ENCODE peak calls at places on chromosomes 3 and 15, in eight cellular contexts. One of them, this sample, is unnamed.

GRCh38 chr15:78406016-78406590 is 31.9 kb upstream of the IREB2 start:
- DNase-seq in hepatocyte: no peak
- DNase-seq in left ventricle myocardium inferior: no peak
- DNase-seq in spleen: no peak
- DNase-seq in cardiac fibroblast: peak; percentile 10
- DNase-seq in natural killer cell: no peak
- DNase-seq in OCI-LY7: no peak
- DNase-seq in IMR-90: no peak
- DNase-seq in this sample: no peak

GRCh38 chr3:125410922-125411321 is 35.8 kb upstream of the ZNF148 start:
- DNase-seq in OCI-LY7: no peak
- DNase-seq in cardiac fibroblast: no peak
- DNase-seq in IMR-90: no peak
- DNase-seq in spleen: no peak
- DNase-seq in left ventricle myocardium inferior: no peak
- DNase-seq in natural killer cell: no peak
- DNase-seq in hepatocyte: no peak
- DNase-seq in this sample: no peak

GRCh38 chr3:82259994-82260393 is 498.5 kb upstream of the GBE1 start:
- DNase-seq in IMR-90: no peak
- DNase-seq in natural killer cell: no peak
- DNase-seq in spleen: no peak
- DNase-seq in cardiac fibroblast: peak; percentile 0
- DNase-seq in hepatocyte: no peak
- DNase-seq in OCI-LY7: no peak
- DNase-seq in left ventricle myocardium inferior: no peak
- DNase-seq in this sample: no peak

GRCh38 chr15:72312605-72313447 is 7.1 kb downstream of the CELF6 start:
- DNase-seq in spleen: peak; percentile 86
- DNase-seq in OCI-LY7: peak; percentile 69
- DNase-seq in cardiac fibroblast: peak; percentile 79
- DNase-seq in left ventricle myocardium inferior: peak; percentile 50
- DNase-seq in hepatocyte: peak; percentile 74
- DNase-seq in natural killer cell: peak; percentile 53
- DNase-seq in IMR-90: peak; percentile 62
- DNase-seq in this sample: peak; percentile 73

GRCh38 chr15:58522391-58522790 is 90.6 kb downstream of the LIPC start:
- DNase-seq in natural killer cell: no peak
- DNase-seq in cardiac fibroblast: no peak
- DNase-seq in IMR-90: no peak
- DNase-seq in hepatocyte: no peak
- DNase-seq in spleen: no peak
- DNase-seq in OCI-LY7: no peak
- DNase-seq in left ventricle myocardium inferior: peak; percentile 40
- DNase-seq in this sample: no peak

GRCh38 chr3:69770976-69771634 is 31.8 kb downstream of the MITF start:
- DNase-seq in hepatocyte: no peak
- DNase-seq in left ventricle myocardium inferior: no peak
- DNase-seq in IMR-90: peak; percentile 87
- DNase-seq in cardiac fibroblast: peak; percentile 43
- DNase-seq in spleen: no peak
- DNase-seq in natural killer cell: no peak
- DNase-seq in OCI-LY7: no peak
- DNase-seq in this sample: no peak

GRCh38 chr3:37897763-37898162 is 36.1 kb downstream of the CTDSPL start:
- DNase-seq in OCI-LY7: peak; percentile 23
- DNase-seq in cardiac fibroblast: no peak
- DNase-seq in hepatocyte: no peak
- DNase-seq in spleen: no peak
- DNase-seq in IMR-90: no peak
- DNase-seq in natural killer cell: no peak
- DNase-seq in left ventricle myocardium inferior: no peak
- DNase-seq in this sample: no peak

GRCh38 chr15:48644827-48645557 is 517 bp downstream of the FBN1 start:
- DNase-seq in left ventricle myocardium inferior: peak; percentile 49
- DNase-seq in hepatocyte: peak; percentile 53
- DNase-seq in OCI-LY7: no peak
- DNase-seq in IMR-90: peak; percentile 62
- DNase-seq in cardiac fibroblast: peak; percentile 65
- DNase-seq in spleen: peak; percentile 78
- DNase-seq in natural killer cell: no peak
- DNase-seq in this sample: peak; percentile 14

GRCh38 chr3:129001817-129002572 is 891 bp downstream of the EFCC1 start:
- DNase-seq in hepatocyte: no peak
- DNase-seq in OCI-LY7: peak; percentile 27
- DNase-seq in spleen: no peak
- DNase-seq in IMR-90: no peak
- DNase-seq in left ventricle myocardium inferior: no peak
- DNase-seq in cardiac fibroblast: no peak
- DNase-seq in natural killer cell: no peak
- DNase-seq in this sample: peak; percentile 60

GRCh38 chr3:197021729-197022404 is 7.8 kb downstream of the MELTF start:
- DNase-seq in spleen: peak; percentile 47
- DNase-seq in OCI-LY7: no peak
- DNase-seq in IMR-90: no peak
- DNase-seq in hepatocyte: no peak
- DNase-seq in natural killer cell: no peak
- DNase-seq in cardiac fibroblast: no peak
- DNase-seq in left ventricle myocardium inferior: no peak
- DNase-seq in this sample: no peak

GRCh38 chr3:189602471-189602870 is 28.7 kb upstream of the TP63 start:
- DNase-seq in cardiac fibroblast: no peak
- DNase-seq in spleen: no peak
- DNase-seq in IMR-90: no peak
- DNase-seq in hepatocyte: no peak
- DNase-seq in natural killer cell: no peak
- DNase-seq in OCI-LY7: no peak
- DNase-seq in left ventricle myocardium inferior: no peak
- DNase-seq in this sample: no peak

GRCh38 chr3:72031581-72031980 is 246.6 kb upstream of the PROK2 start:
- DNase-seq in OCI-LY7: no peak
- DNase-seq in left ventricle myocardium inferior: peak; percentile 16
- DNase-seq in IMR-90: peak; percentile 44
- DNase-seq in natural killer cell: no peak
- DNase-seq in spleen: peak; percentile 73
- DNase-seq in cardiac fibroblast: peak; percentile 79
- DNase-seq in hepatocyte: no peak
- DNase-seq in this sample: no peak

GRCh38 chr15:67520276-67520975 is 505 bp upstream of the C15orf61 start:
- DNase-seq in OCI-LY7: no peak
- DNase-seq in IMR-90: peak; percentile 7
- DNase-seq in spleen: no peak
- DNase-seq in left ventricle myocardium inferior: no peak
- DNase-seq in hepatocyte: no peak
- DNase-seq in natural killer cell: no peak
- DNase-seq in cardiac fibroblast: peak; percentile 27
- DNase-seq in this sample: no peak

GRCh38 chr3:58536501-58537411 is at the start of gene ACOX2:
- DNase-seq in OCI-LY7: no peak
- DNase-seq in hepatocyte: peak; percentile 65
- DNase-seq in spleen: no peak
- DNase-seq in cardiac fibroblast: peak; percentile 60
- DNase-seq in left ventricle myocardium inferior: peak; percentile 79
- DNase-seq in IMR-90: peak; percentile 70
- DNase-seq in natural killer cell: no peak
- DNase-seq in this sample: no peak

GRCh38 chr15:99435138-99435695 is 130.6 kb upstream of the MEF2A start:
- DNase-seq in left ventricle myocardium inferior: no peak
- DNase-seq in spleen: peak; percentile 83
- DNase-seq in OCI-LY7: peak; percentile 11
- DNase-seq in IMR-90: no peak
- DNase-seq in natural killer cell: peak; percentile 8
- DNase-seq in cardiac fibroblast: no peak
- DNase-seq in hepatocyte: peak; percentile 36
- DNase-seq in this sample: no peak

GRCh38 chr3:66000506-66000905 is 38.2 kb downstream of the MAGI1 start:
- DNase-seq in spleen: no peak
- DNase-seq in cardiac fibroblast: no peak
- DNase-seq in left ventricle myocardium inferior: no peak
- DNase-seq in natural killer cell: no peak
- DNase-seq in OCI-LY7: no peak
- DNase-seq in IMR-90: no peak
- DNase-seq in hepatocyte: no peak
- DNase-seq in this sample: no peak

GRCh38 chr3:100042577-100042981 is 71.7 kb downstream of the FILIP1L start:
- DNase-seq in IMR-90: peak; percentile 64
- DNase-seq in natural killer cell: no peak
- DNase-seq in hepatocyte: no peak
- DNase-seq in spleen: no peak
- DNase-seq in cardiac fibroblast: peak; percentile 81
- DNase-seq in left ventricle myocardium inferior: no peak
- DNase-seq in OCI-LY7: no peak
- DNase-seq in this sample: no peak

GRCh38 chr3:126661532-126661931 is 6.6 kb upstream of the TXNRD3 start:
- DNase-seq in hepatocyte: no peak
- DNase-seq in natural killer cell: no peak
- DNase-seq in IMR-90: no peak
- DNase-seq in cardiac fibroblast: no peak
- DNase-seq in spleen: no peak
- DNase-seq in OCI-LY7: no peak
- DNase-seq in left ventricle myocardium inferior: no peak
- DNase-seq in this sample: no peak

DNA sequence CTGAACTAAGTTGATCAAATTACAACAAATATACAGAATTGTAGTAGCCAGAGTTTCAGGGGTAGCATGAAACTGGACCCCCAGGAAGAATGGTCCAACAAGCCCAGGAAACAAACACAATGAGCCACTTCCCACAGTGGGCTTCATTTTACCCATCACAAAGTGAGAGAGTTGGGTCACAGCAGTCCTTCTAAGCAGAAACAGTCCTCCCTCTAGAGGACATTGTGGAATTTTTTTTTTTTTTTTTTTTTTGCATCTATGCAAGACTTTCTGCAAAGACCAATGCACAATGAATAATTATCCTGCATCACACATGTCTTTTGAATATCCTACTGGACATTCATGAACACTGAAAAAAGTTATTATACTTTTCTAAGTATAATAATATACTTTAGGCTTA is 73.8 kb upstream of the ATP13A5 start:
- DNase-seq in left ventricle myocardium inferior: no peak
- DNase-seq in cardiac fibroblast: peak; percentile 5
- DNase-seq in IMR-90: no peak
- DNase-seq in hepatocyte: no peak
- DNase-seq in natural killer cell: no peak
- DNase-seq in spleen: no peak
- DNase-seq in OCI-LY7: no peak
- DNase-seq in this sample: no peak
- TF ChIP-seq CTCF in left ventricle myocardium inferior: peak; percentile 43
- TF ChIP-seq CTCF in cardiac fibroblast: peak; percentile 6
- TF ChIP-seq CTCF in IMR-90: no peak
- TF ChIP-seq CTCF in hepatocyte: peak; percentile 39
- TF ChIP-seq CTCF in natural killer cell: no peak
- TF ChIP-seq CTCF in spleen: no peak
- TF ChIP-seq CTCF in OCI-LY7: peak; percentile 40
- TF ChIP-seq CTCF in this sample: no peak

DNA sequence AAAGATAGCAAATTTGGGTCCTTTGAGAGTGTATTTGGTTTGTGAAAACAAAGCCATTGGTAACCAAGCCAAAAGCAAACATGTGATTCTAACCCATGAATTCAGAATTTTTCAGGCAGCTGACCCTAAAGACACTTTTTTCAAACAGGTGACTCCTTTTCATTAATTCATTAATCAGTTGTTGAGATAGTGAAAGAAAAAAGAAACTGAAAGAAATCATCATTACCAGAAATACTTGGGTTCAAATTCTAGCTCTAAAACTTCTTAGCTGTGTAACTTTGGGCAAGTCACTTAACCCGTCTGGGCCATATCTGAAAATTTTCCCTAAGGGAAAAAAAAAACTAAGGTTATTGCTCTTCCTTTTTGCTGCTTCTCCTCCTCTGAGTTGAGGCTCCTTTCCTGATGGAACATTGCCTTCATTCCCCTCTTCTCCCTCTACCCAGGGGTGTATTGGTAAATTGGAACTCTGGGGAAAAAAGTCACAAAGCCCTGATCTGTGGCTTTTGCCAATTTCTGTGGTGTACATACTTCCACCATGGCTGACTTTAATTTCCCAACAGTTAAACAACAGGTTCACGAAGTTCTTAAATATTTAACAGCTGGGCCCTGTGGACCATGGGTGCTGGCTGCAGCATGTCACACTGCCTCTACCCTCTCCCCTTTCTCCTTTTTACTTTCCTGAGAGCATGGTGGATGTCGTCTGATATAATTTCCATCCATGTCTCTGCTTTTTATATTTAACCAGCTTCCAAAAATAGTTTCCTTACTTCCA is 120.3 kb downstream of the ASB7 start:
- DNase-seq in natural killer cell: no peak
- DNase-seq in IMR-90: no peak
- DNase-seq in OCI-LY7: no peak
- DNase-seq in left ventricle myocardium inferior: no peak
- DNase-seq in hepatocyte: no peak
- DNase-seq in cardiac fibroblast: no peak
- DNase-seq in spleen: no peak
- DNase-seq in this sample: no peak
- TF ChIP-seq CTCF in natural killer cell: no peak
- TF ChIP-seq CTCF in IMR-90: no peak
- TF ChIP-seq CTCF in OCI-LY7: no peak
- TF ChIP-seq CTCF in left ventricle myocardium inferior: no peak
- TF ChIP-seq CTCF in hepatocyte: no peak
- TF ChIP-seq CTCF in cardiac fibroblast: no peak
- TF ChIP-seq CTCF in spleen: no peak
- TF ChIP-seq CTCF in this sample: no peak

DNA sequence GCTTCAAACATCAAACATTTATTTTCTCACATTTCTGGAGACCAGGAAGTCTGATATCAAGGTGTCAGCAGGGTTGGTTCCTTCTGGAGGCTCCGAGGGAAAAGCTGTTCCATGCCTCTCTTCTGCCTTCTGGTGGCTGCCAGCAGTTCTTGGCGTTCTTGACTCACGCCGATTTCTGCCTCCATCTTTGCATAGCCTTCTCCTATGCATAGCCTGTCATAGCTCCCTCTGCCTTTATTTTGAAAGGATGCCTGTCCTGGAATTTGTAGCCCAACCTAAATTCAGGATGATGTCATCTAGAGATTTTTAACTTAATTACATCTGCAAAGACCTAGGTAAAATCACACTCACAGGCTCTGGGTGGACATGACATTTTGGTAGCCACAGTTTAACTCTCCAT is 70.4 kb downstream of the RGMA start:
- DNase-seq in IMR-90: no peak
- DNase-seq in left ventricle myocardium inferior: no peak
- DNase-seq in spleen: no peak
- DNase-seq in cardiac fibroblast: peak; percentile 16
- DNase-seq in hepatocyte: no peak
- DNase-seq in natural killer cell: no peak
- DNase-seq in OCI-LY7: no peak
- DNase-seq in this sample: no peak
- TF ChIP-seq CTCF in IMR-90: peak; percentile 18
- TF ChIP-seq CTCF in left ventricle myocardium inferior: peak; percentile 24
- TF ChIP-seq CTCF in spleen: no peak
- TF ChIP-seq CTCF in cardiac fibroblast: peak; percentile 15
- TF ChIP-seq CTCF in hepatocyte: peak; percentile 19
- TF ChIP-seq CTCF in natural killer cell: no peak
- TF ChIP-seq CTCF in OCI-LY7: no peak
- TF ChIP-seq CTCF in this sample: no peak

DNA sequence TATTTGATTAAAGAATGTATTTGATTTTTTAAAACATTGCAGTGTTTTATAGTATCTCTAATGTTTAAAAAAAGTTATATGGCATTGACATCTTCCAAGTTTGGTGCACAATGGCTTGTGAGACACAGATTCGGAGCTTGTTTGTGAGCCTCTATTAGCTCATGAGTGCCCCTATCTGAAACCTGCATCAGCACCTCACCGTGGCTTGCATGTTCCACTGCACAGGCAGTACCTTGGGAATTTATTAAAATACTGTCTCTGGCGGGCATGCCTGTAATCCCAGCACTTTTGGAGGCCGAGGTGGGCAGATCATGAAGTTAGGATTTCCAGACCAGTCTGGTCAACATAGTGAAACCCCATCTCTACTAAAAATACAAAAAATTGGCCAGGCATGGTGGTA is 6.8 kb upstream of the RTP2 start:
- DNase-seq in left ventricle myocardium inferior: no peak
- DNase-seq in hepatocyte: no peak
- DNase-seq in IMR-90: no peak
- DNase-seq in spleen: no peak
- DNase-seq in OCI-LY7: peak; percentile 34
- DNase-seq in cardiac fibroblast: no peak
- DNase-seq in natural killer cell: no peak
- DNase-seq in this sample: no peak
- TF ChIP-seq CTCF in left ventricle myocardium inferior: no peak
- TF ChIP-seq CTCF in hepatocyte: no peak
- TF ChIP-seq CTCF in IMR-90: peak; percentile 11
- TF ChIP-seq CTCF in spleen: no peak
- TF ChIP-seq CTCF in OCI-LY7: peak; percentile 67
- TF ChIP-seq CTCF in cardiac fibroblast: no peak
- TF ChIP-seq CTCF in natural killer cell: no peak
- TF ChIP-seq CTCF in this sample: no peak